ENCODE peak calls at places on chromosome 2, in four cellular contexts. P is NB4; N is spleen; C is CD8-positive, alpha-beta memory T cell. G is an unnamed sample.

GRCh38 chr2:206023183-206023582 is 62.8 kb downstream of the INO80D start:
- DNase-seq in P (peak), N (no peak), C (no peak), G (no peak)

GRCh38 chr2:207902822-207903221 is 122.5 kb downstream of the PLEKHM3 start:
- DNase-seq in P (no peak), N (no peak), C (no peak), G (no peak)

GRCh38 chr2:100291152-100291970 is 30.9 kb downstream of the LONRF2 start:
- DNase-seq in P (peak), N (no peak), C (peak), G (no peak)

GRCh38 chr2:187689372-187689771 is 135.1 kb upstream of the TFPI start:
- DNase-seq in P (no peak), N (no peak), C (no peak), G (no peak)

GRCh38 chr2:210477496-210477895 is 937 bp upstream of the LANCL1 start:
- DNase-seq in P (peak), N (no peak), C (no peak), G (no peak)

GRCh38 chr2:241994556-241995213 is 125.2 kb downstream of the RTP5 start:
- DNase-seq in P (no peak), N (peak), C (no peak), G (no peak)

GRCh38 chr2:136253288-136254004 is 135.5 kb upstream of the CXCR4 start:
- DNase-seq in P (no peak), N (peak), C (no peak), G (no peak)

GRCh38 chr2:134128746-134129145 is 125.1 kb upstream of the MGAT5 start:
- DNase-seq in P (no peak), N (no peak), C (no peak), G (no peak)

GRCh38 chr2:191152841-191153240 is 2.0 kb upstream of the STAT4 start:
- DNase-seq in P (peak), N (no peak), C (peak), G (peak)

GRCh38 chr2:192741889-192742288 is 547.2 kb upstream of the TMEFF2 start:
- DNase-seq in P (peak), N (no peak), C (no peak), G (no peak)

GRCh38 chr2:105777071-105777482 is 32.4 kb downstream of the NCK2 start:
- DNase-seq in P (no peak), N (no peak), C (no peak), G (no peak)

GRCh38 chr2:201182650-201183372 is at the start of gene CASP10:
- DNase-seq in P (peak), N (no peak), C (peak), G (no peak)

GRCh38 chr2:237694423-237695194 is 67.2 kb downstream of the LRRFIP1 start:
- DNase-seq in P (peak), N (peak), C (no peak), G (peak)

GRCh38 chr2:172709566-172710291 is 25.9 kb upstream of the RAPGEF4 start:
- DNase-seq in P (no peak), N (no peak), C (no peak), G (no peak)

GRCh38 chr2:136255648-136256461 is 137.9 kb upstream of the CXCR4 start:
- DNase-seq in P (peak), N (peak), C (no peak), G (no peak)

GRCh38 chr2:160974803-160975202 is 185.4 kb upstream of the TANK start:
- DNase-seq in P (no peak), N (no peak), C (no peak), G (no peak)

GRCh38 chr2:179861027-179861776 is at the start of gene ZNF385B:
- DNase-seq in P (no peak), N (no peak), C (no peak), G (peak)

GRCh38 chr2:965640-966147 is 15.0 kb downstream of the SNTG2 start:
- DNase-seq in P (no peak), N (no peak), C (no peak), G (no peak)

GRCh38 chr2:108417254-108417653 is 31.8 kb upstream of the GCC2 start:
- DNase-seq in P (peak), N (no peak), C (no peak), G (no peak)

GRCh38 chr2:153387203-153387602 is 91.4 kb downstream of the RPRM start:
- DNase-seq in P (no peak), N (no peak), C (no peak), G (no peak)

GRCh38 chr2:49973917-49974368 is 819.6 kb upstream of the FSHR start:
- DNase-seq in P (no peak), N (peak), C (peak), G (peak)

GRCh38 chr2:98091738-98092137 is 4.8 kb downstream of the VWA3B start:
- DNase-seq in P (peak), N (no peak), C (no peak), G (no peak)

GRCh38 chr2:120771111-120771555 is 35.5 kb downstream of the GLI2 start:
- DNase-seq in P (no peak), N (peak), C (no peak), G (peak)

GRCh38 chr2:36235426-36235825 is 120.2 kb upstream of the CRIM1 start:
- DNase-seq in P (no peak), N (no peak), C (no peak), G (no peak)

DNA sequence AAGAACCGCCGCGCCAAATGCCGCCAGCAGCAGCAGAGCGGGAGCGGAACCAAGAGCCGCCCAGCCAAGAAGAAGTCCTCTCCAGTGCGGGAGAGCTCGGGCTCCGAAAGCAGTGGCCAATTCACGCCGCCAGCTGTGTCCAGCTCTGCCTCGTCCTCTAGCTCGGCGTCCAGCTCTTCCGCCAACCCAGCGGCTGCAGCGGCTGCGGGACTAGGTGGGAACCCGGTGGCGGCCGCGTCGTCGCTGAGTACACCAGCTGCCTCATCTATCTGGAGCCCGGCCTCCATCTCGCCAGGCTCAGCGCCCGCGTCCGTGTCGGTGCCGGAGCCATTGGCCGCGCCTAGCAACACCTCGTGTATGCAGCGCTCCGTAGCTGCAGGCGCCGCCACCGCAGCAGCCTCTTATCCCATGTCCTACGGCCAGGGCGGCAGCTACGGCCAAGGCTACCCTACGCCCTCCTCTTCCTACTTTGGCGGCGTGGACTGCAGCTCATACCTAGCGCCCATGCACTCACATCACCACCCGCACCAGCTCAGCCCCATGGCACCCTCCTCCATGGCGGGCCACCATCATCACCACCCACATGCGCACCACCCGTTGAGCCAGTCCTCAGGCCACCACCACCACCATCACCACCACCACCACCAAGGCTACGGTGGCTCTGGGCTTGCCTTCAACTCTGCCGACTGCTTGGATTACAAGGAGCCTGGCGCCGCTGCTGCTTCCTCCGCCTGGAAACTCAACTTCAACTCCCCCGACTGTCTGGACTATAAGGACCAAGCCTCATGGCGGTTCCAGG is 5.1 kb downstream of the OTX1 start:
- DNase-seq in P (no peak), N (no peak), C (no peak), G (peak)
- H3K4me3 ChIP-seq in P (no peak), N (no peak), C (no peak), G (no peak)

DNA sequence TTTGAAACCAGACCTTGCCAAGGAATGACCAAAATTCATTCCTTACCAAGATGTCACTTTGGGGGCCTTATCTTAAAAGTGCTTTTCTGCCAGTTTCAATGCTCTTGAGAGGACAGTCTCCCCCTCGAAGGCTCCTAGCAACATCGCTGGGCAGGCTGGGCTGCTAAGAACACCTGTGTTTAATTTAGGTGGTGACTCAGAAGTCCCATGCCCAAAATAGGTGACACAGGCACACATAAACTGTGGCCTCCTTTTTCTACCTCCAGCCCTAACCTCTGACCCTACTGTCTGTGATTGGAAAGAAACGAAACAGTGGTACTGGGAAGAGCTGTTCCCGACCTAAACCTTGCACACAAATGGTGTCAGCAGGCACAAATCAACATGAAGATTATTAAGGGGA is 28.7 kb upstream of the ROCK2 start:
- DNase-seq in P (no peak), N (no peak), C (no peak), G (no peak)
- H3K4me3 ChIP-seq in P (no peak), N (no peak), C (no peak), G (no peak)

DNA sequence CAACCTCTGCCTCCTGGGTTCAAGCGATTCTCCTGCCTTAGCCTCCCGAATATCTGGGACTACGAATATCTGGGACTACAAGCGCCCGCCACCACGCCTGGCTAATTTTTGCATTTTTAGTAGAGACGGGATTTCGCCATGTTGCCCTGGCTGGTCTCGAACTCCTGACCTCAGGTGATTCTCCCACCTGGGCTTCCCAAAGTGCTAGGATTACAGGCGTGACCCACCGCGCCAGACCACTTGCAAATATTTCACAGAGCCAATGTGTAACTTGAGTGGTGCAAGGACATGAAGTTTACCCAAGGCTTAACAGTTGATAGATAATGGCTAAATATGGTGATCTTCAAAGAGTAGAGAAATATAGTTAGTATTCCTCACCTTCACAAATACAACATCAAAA is 14.1 kb upstream of the MTIF2 start:
- DNase-seq in P (peak), N (no peak), C (no peak), G (no peak)
- H3K4me3 ChIP-seq in P (peak), N (no peak), C (no peak), G (no peak)

GRCh38 chr2:143030127-143030526 is 99.1 kb upstream of the ARHGAP15 start:
- DNase-seq in P (peak), N (no peak), C (no peak), G (no peak)

GRCh38 chr2:143029141-143029540 is 100.1 kb upstream of the ARHGAP15 start:
- DNase-seq in P (no peak), N (no peak), C (no peak), G (no peak)

GRCh38 chr2:143026411-143027054 is 102.7 kb upstream of the ARHGAP15 start:
- DNase-seq in P (no peak), N (no peak), C (no peak), G (peak)
- H3K4me3 ChIP-seq in P (no peak), N (no peak), C (no peak), G (no peak)

G was measured in kidney.